ENCODE peak calls at places on chromosomes 2 and 18, in five cellular contexts. B is activated CD4-positive, alpha-beta T cell treated with anti-CD3 and anti-CD28 coated beads, Interleukin-2, amount 10 ng/mL, durations not matched to agents 7 days and 5 days; Z is MCF 10A; W is skeletal muscle cell; F is activated CD8-positive, alpha-beta memory T cell treated with anti-CD3 and anti-CD28 coated beads, Interleukin-2, amount 50 U/mL, for 48 hours. M is an unnamed sample.

GRCh38 chr2:232563580-232563979 is 13.1 kb downstream of the EIF4E2 start:
- DNase-seq in F (no peak), B (no peak), W (no peak), Z (no peak), M (no peak)

GRCh38 chr2:131408778-131409177 is 44.8 kb upstream of the RAB6D start:
- DNase-seq in F (no peak), Z (no peak), W (no peak), B (no peak), M (no peak)

GRCh38 chr2:136332436-136333095 is 214.6 kb upstream of the CXCR4 start:
- DNase-seq in B (no peak), Z (no peak), F (no peak), W (no peak), M (no peak)

GRCh38 chr2:165010556-165010955 is 55.2 kb upstream of the SLC38A11 start:
- DNase-seq in Z (no peak), W (no peak), B (no peak), F (no peak), M (no peak)

GRCh38 chr18:48640566-48641270 is 101.9 kb downstream of the CTIF start:
- DNase-seq in Z (peak; percentile 30), B (no peak), W (no peak), F (peak; percentile 22), M (no peak)

GRCh38 chr18:76450452-76450851 is 44.6 kb downstream of the ZNF516 start:
- DNase-seq in W (no peak), F (peak; percentile 44), Z (no peak), B (no peak), M (no peak)

GRCh38 chr2:127043367-127044164 is 63.4 kb downstream of the BIN1 start:
- DNase-seq in B (no peak), F (peak; percentile 23), W (no peak), Z (no peak), M (no peak)

GRCh38 chr18:79526468-79527460 is 131.0 kb downstream of the NFATC1 start:
- DNase-seq in B (no peak), W (no peak), F (peak; percentile 49), Z (no peak), M (no peak)

GRCh38 chr2:142875010-142875409 is 2.5 kb upstream of the KYNU start:
- DNase-seq in B (no peak), F (no peak), Z (no peak), W (no peak), M (no peak)

GRCh38 chr2:239365071-239365781 is 35.6 kb downstream of the HDAC4 start:
- DNase-seq in B (no peak), F (no peak), Z (no peak), W (no peak), M (no peak)

GRCh38 chr2:217950401-217950871 is 52.4 kb downstream of the TNS1 start:
- DNase-seq in F (no peak), B (no peak), Z (no peak), W (no peak), M (no peak)

GRCh38 chr2:118861741-118862140 is 14.3 kb upstream of the EN1 start:
- DNase-seq in B (no peak), Z (peak; percentile 45), W (no peak), F (no peak), M (no peak)

GRCh38 chr2:108220942-108221541 is 18.7 kb upstream of the SULT1C3 start:
- DNase-seq in Z (no peak), B (no peak), F (no peak), W (no peak), M (no peak)

GRCh38 chr18:27206411-27206810 is 21.3 kb upstream of the CHST9 start:
- DNase-seq in B (no peak), W (no peak), Z (no peak), F (no peak), M (no peak)

GRCh38 chr2:168583064-168583709 is 127.1 kb downstream of the CERS6 start:
- DNase-seq in F (no peak), W (no peak), B (no peak), Z (peak; percentile 22), M (no peak)